ENCODE peak calls at places on chromosome 7, in four cellular contexts. D is sigmoid colon, A is GM06990, I is GDM1. R is an unnamed sample.
A peak's percentile ranks its signal among the peaks of the same experiment; 100 is the strongest.

GRCh38 chr7:74099031-74099430 is 15.4 kb downstream of the LIMK1 start:
- DNase-seq in A (no peak), D (no peak), I (no peak), R (no peak)

GRCh38 chr7:158431941-158432347 is 155.7 kb downstream of the PTPRN2 start:
- DNase-seq in I (no peak), D (peak; percentile 97), A (no peak), R (peak; percentile 73)

GRCh38 chr7:17986826-17987225 is 40.8 kb downstream of the PRPS1L1 start:
- DNase-seq in I (no peak), A (no peak), D (no peak), R (no peak)

GRCh38 chr7:117272360-117272759 is 50.5 kb downstream of the WNT2 start:
- DNase-seq in I (no peak), D (no peak), A (no peak), R (no peak)

GRCh38 chr7:127578711-127579275 is 6.6 kb downstream of the GCC1 start:
- DNase-seq in A (no peak), D (no peak), I (no peak), R (no peak)

GRCh38 chr7:29146888-29147609 is 712 bp upstream of the CPVL start:
- DNase-seq in A (no peak), D (peak; percentile 70), I (no peak), R (no peak)

GRCh38 chr7:101550641-101551531 is 78.2 kb downstream of the MYL10 start:
- DNase-seq in D (peak; percentile 57), I (no peak), A (no peak), R (peak; percentile 70)

GRCh38 chr7:77797734-77798393 is 370 bp downstream of the TMEM60 start:
- DNase-seq in A (no peak), I (no peak), D (peak; percentile 74), R (peak; percentile 73)

GRCh38 chr7:85602196-85602595 is 415.3 kb upstream of the SEMA3D start:
- DNase-seq in A (no peak), D (no peak), I (no peak), R (no peak)

GRCh38 chr7:133230591-133231194 is 22.2 kb upstream of the EXOC4 start:
- DNase-seq in I (peak; percentile 29), D (no peak), A (no peak), R (no peak)

GRCh38 chr7:105016083-105017075 is 2.4 kb downstream of the KMT2E start:
- DNase-seq in I (no peak), D (no peak), A (no peak), R (no peak)

GRCh38 chr7:21767300-21767900 is 178.3 kb downstream of the CDCA7L start:
- DNase-seq in A (peak; percentile 5), I (peak; percentile 21), D (no peak), R (no peak)

GRCh38 chr7:35777121-35777520 is 23.7 kb upstream of the SEPTIN7 start:
- DNase-seq in A (no peak), D (no peak), I (no peak), R (no peak)

GRCh38 chr7:106047818-106048490 is 64.2 kb downstream of the SYPL1 start:
- DNase-seq in A (no peak), D (no peak), I (no peak), R (no peak)

GRCh38 chr7:32587431-32587948 is 92.2 kb downstream of the AVL9 start:
- DNase-seq in A (no peak), D (no peak), I (no peak), R (no peak)

GRCh38 chr7:25950488-25951413 is 201.2 kb upstream of the NFE2L3 start:
- DNase-seq in D (peak; percentile 95), A (peak; percentile 96), I (peak; percentile 58), R (peak; percentile 97)

GRCh38 chr7:130793855-130794618 is 60.0 kb upstream of the KLF14 start:
- DNase-seq in I (no peak), D (no peak), A (no peak), R (no peak)

GRCh38 chr7:150972094-150972493 is 6.0 kb downstream of the KCNH2 start:
- DNase-seq in I (no peak), A (no peak), D (peak; percentile 97), R (no peak)

GRCh38 chr7:12320241-12320640 is 83.4 kb downstream of the VWDE start:
- DNase-seq in I (no peak), A (no peak), D (no peak), R (no peak)

GRCh38 chr7:70457477-70458194 is 674.3 kb upstream of the GALNT17 start:
- DNase-seq in A (no peak), I (no peak), D (no peak), R (no peak)

GRCh38 chr7:14754631-14755030 is 147.9 kb downstream of the DGKB start:
- DNase-seq in A (no peak), D (no peak), I (no peak), R (no peak)

GRCh38 chr7:150781961-150782360 is 18.2 kb downstream of the TMEM176B start:
- DNase-seq in A (no peak), I (no peak), D (no peak), R (no peak)

GRCh38 chr7:27555670-27556069 is 107.0 kb downstream of the HIBADH start:
- DNase-seq in D (no peak), I (no peak), A (no peak), R (no peak)

GRCh38 chr7:20798694-20799121 is 12.0 kb upstream of the SP8 start:
- DNase-seq in I (no peak), A (no peak), D (no peak), R (no peak)

GRCh38 chr7:41659539-41659938 is 43.4 kb downstream of the INHBA start:
- DNase-seq in A (no peak), I (no peak), D (no peak), R (no peak)

GRCh38 chr7:99106869-99107268 is 37.0 kb downstream of the SMURF1 start:
- DNase-seq in D (no peak), I (no peak), A (no peak), R (no peak)

GRCh38 chr7:118153551-118154177 is 30.3 kb upstream of the LSM8 start:
- DNase-seq in D (no peak), I (no peak), A (no peak), R (no peak)

GRCh38 chr7:39540320-39540719 is 25.9 kb upstream of the YAE1 start:
- DNase-seq in D (no peak), A (no peak), I (no peak), R (no peak)

GRCh38 chr7:3923307-3923918 is 622.4 kb downstream of the SDK1 start:
- DNase-seq in D (no peak), A (no peak), I (no peak), R (no peak)

GRCh38 chr7:51366930-51367613 is 50.5 kb upstream of the COBL start:
- DNase-seq in A (no peak), I (peak; percentile 3), D (no peak), R (no peak)

GRCh38 chr7:41956712-41957111 is 253.8 kb upstream of the INHBA start:
- DNase-seq in I (no peak), D (no peak), A (no peak), R (no peak)

GRCh38 chr7:125926621-125927020 is 997.0 kb upstream of the POT1 start:
- DNase-seq in I (no peak), A (no peak), D (no peak), R (no peak)

GRCh38 chr7:135673360-135673706 is 11.0 kb downstream of the STMP1 start:
- DNase-seq in I (no peak), A (no peak), D (no peak), R (no peak)

R was measured in upper lobe of right lung.